ENCODE peak calls at places on chromosomes 12 and 14, in six cellular contexts. P is progenitor cell of endocrine pancreas; Q is stimulated activated CD4-positive, alpha-beta T cell treated with anti-CD3 and anti-CD28 coated beads, TNF-alpha, amount 100 ng/mL, for 1 hour; U is cardiac muscle cell; W is WTC11; H is NAMALWA. T is an unnamed sample.

GRCh38 chr12:93778306-93778705 is 101.1 kb downstream of the CRADD start:
- DNase-seq in P (no peak), Q (no peak), U (no peak), W (no peak), H (no peak), T (peak; percentile 79)

GRCh38 chr14:97824218-97824617 is 1027.0 kb downstream of the VRK1 start:
- DNase-seq in P (no peak), Q (no peak), U (no peak), W (no peak), H (peak; percentile 64), T (no peak)

GRCh38 chr12:100450726-100451125 is 22.9 kb upstream of the NR1H4 start:
- DNase-seq in P (no peak), Q (no peak), U (no peak), W (no peak), H (no peak), T (no peak)

GRCh38 chr14:25108959-25109358 is 59.0 kb upstream of the STXBP6 start:
- DNase-seq in P (no peak), Q (no peak), U (peak; percentile 22), W (no peak), H (no peak), T (no peak)

GRCh38 chr14:92122351-92122677 is 545 bp downstream of the CPSF2 start:
- DNase-seq in P (no peak), Q (no peak), U (peak; percentile 61), W (no peak), H (peak; percentile 51), T (no peak)

GRCh38 chr12:39033789-39034188 is 128.4 kb upstream of the CPNE8 start:
- DNase-seq in P (no peak), Q (no peak), U (no peak), W (no peak), H (no peak), T (no peak)

GRCh38 chr12:117091758-117092510 is 7.3 kb downstream of the TESC start:
- DNase-seq in P (no peak), Q (no peak), U (no peak), W (no peak), H (no peak), T (no peak)

GRCh38 chr12:131855521-131856142 is 27.4 kb downstream of the MMP17 start:
- DNase-seq in P (no peak), Q (no peak), U (no peak), W (no peak), H (no peak), T (no peak)

GRCh38 chr12:75489187-75489586 is 8.6 kb downstream of the GLIPR1 start:
- DNase-seq in P (no peak), Q (no peak), U (no peak), W (no peak), H (no peak), T (no peak)

GRCh38 chr14:41146391-41146790 is 460.3 kb upstream of the LRFN5 start:
- DNase-seq in P (no peak), Q (no peak), U (no peak), W (no peak), H (no peak), T (no peak)

GRCh38 chr12:116200812-116201211 is 76.7 kb downstream of the MED13L start:
- DNase-seq in P (no peak), Q (no peak), U (no peak), W (no peak), H (no peak), T (no peak)

GRCh38 chr12:86772688-86773087 is 516.5 kb upstream of the MGAT4C start:
- DNase-seq in P (no peak), Q (no peak), U (no peak), W (no peak), H (no peak), T (no peak)

GRCh38 chr14:32697704-32698103 is 241.0 kb upstream of the NPAS3 start:
- DNase-seq in P (no peak), Q (no peak), U (no peak), W (no peak), H (no peak), T (no peak)

GRCh38 chr12:89194683-89195082 is 157.6 kb downstream of the DUSP6 start:
- DNase-seq in P (no peak), Q (no peak), U (no peak), W (no peak), H (no peak), T (no peak)

GRCh38 chr12:50525422-50525821 is 20.6 kb downstream of the DIP2B start:
- DNase-seq in P (no peak), Q (no peak), U (no peak), W (no peak), H (no peak), T (no peak)

GRCh38 chr14:95683793-95684192 is 2.4 kb upstream of the TCL1B start:
- DNase-seq in P (no peak), Q (no peak), U (no peak), W (peak; percentile 75), H (peak; percentile 40), T (no peak)

GRCh38 chr14:58736606-58737005 is 98.8 kb downstream of the DACT1 start:
- DNase-seq in P (no peak), Q (no peak), U (no peak), W (no peak), H (no peak), T (no peak)

GRCh38 chr12:43580601-43581000 is 28.6 kb upstream of the ADAMTS20 start:
- DNase-seq in P (no peak), Q (no peak), U (no peak), W (no peak), H (no peak), T (no peak)

GRCh38 chr12:72271401-72271740 is 799 bp upstream of the TRHDE start:
- DNase-seq in P (peak; percentile 33), Q (no peak), U (peak; percentile 66), W (peak; percentile 63), H (no peak), T (peak; percentile 74)